ENCODE peak calls at places on chromosomes 12 and 14, in nine cellular contexts. One of them, this sample, is unnamed.
A peak's percentile ranks its signal among the peaks of the same experiment; 100 is the strongest.

GRCh38 chr12:53190108-53190729 is 9.5 kb upstream of the CSAD start:
- DNase-seq in HepG2: peak; percentile 49
- DNase-seq in ovary: peak; percentile 77
- DNase-seq in tibial nerve: peak; percentile 50
- DNase-seq in uterus: peak; percentile 69
- DNase-seq in IMR-90: peak; percentile 59
- DNase-seq in testis: peak; percentile 52
- DNase-seq in adrenal gland: peak; percentile 72
- DNase-seq in lower leg skin: peak; percentile 86
- DNase-seq in this sample: peak; percentile 47

GRCh38 chr12:14776236-14776959 is 26.9 kb downstream of the WBP11 start:
- DNase-seq in HepG2: no peak
- DNase-seq in ovary: no peak
- DNase-seq in tibial nerve: no peak
- DNase-seq in uterus: no peak
- DNase-seq in IMR-90: peak; percentile 29
- DNase-seq in testis: no peak
- DNase-seq in adrenal gland: no peak
- DNase-seq in lower leg skin: no peak
- DNase-seq in this sample: peak; percentile 42

GRCh38 chr12:76866146-76866545 is 12.7 kb downstream of the CSRP2 start:
- DNase-seq in HepG2: no peak
- DNase-seq in ovary: no peak
- DNase-seq in tibial nerve: no peak
- DNase-seq in uterus: no peak
- DNase-seq in IMR-90: no peak
- DNase-seq in testis: no peak
- DNase-seq in adrenal gland: no peak
- DNase-seq in lower leg skin: no peak
- DNase-seq in this sample: no peak

GRCh38 chr14:104680806-104681688 is 8.4 kb upstream of the INF2 start:
- DNase-seq in HepG2: peak; percentile 73
- DNase-seq in ovary: peak; percentile 37
- DNase-seq in tibial nerve: no peak
- DNase-seq in uterus: peak; percentile 47
- DNase-seq in IMR-90: peak; percentile 85
- DNase-seq in testis: peak; percentile 59
- DNase-seq in adrenal gland: peak; percentile 90
- DNase-seq in lower leg skin: peak; percentile 92
- DNase-seq in this sample: peak; percentile 53

GRCh38 chr12:118925407-118926202 is 55.7 kb upstream of the SRRM4 start:
- DNase-seq in HepG2: no peak
- DNase-seq in ovary: no peak
- DNase-seq in tibial nerve: peak; percentile 39
- DNase-seq in uterus: no peak
- DNase-seq in IMR-90: no peak
- DNase-seq in testis: no peak
- DNase-seq in adrenal gland: no peak
- DNase-seq in lower leg skin: no peak
- DNase-seq in this sample: no peak

GRCh38 chr14:21071225-21072041 is 1.3 kb downstream of the ARHGEF40 start:
- DNase-seq in HepG2: peak; percentile 56
- DNase-seq in ovary: peak; percentile 86
- DNase-seq in tibial nerve: peak; percentile 73
- DNase-seq in uterus: peak; percentile 88
- DNase-seq in IMR-90: peak; percentile 95
- DNase-seq in testis: peak; percentile 77
- DNase-seq in adrenal gland: peak; percentile 90
- DNase-seq in lower leg skin: peak; percentile 97
- DNase-seq in this sample: no peak

GRCh38 chr14:70640938-70641547 is 673 bp upstream of the TTC9 start:
- DNase-seq in HepG2: no peak
- DNase-seq in ovary: peak; percentile 34
- DNase-seq in tibial nerve: no peak
- DNase-seq in uterus: peak; percentile 14
- DNase-seq in IMR-90: peak; percentile 58
- DNase-seq in testis: peak; percentile 53
- DNase-seq in adrenal gland: peak; percentile 33
- DNase-seq in lower leg skin: no peak
- DNase-seq in this sample: no peak

GRCh38 chr12:30753233-30753632 is 1.5 kb downstream of the CAPRIN2 start:
- DNase-seq in HepG2: peak; percentile 56
- DNase-seq in ovary: no peak
- DNase-seq in tibial nerve: no peak
- DNase-seq in uterus: no peak
- DNase-seq in IMR-90: peak; percentile 39
- DNase-seq in testis: no peak
- DNase-seq in adrenal gland: no peak
- DNase-seq in lower leg skin: no peak
- DNase-seq in this sample: peak; percentile 65

GRCh38 chr14:97776890-97777564 is 979.8 kb downstream of the VRK1 start:
- DNase-seq in HepG2: no peak
- DNase-seq in ovary: no peak
- DNase-seq in tibial nerve: no peak
- DNase-seq in uterus: no peak
- DNase-seq in IMR-90: no peak
- DNase-seq in testis: no peak
- DNase-seq in adrenal gland: no peak
- DNase-seq in lower leg skin: no peak
- DNase-seq in this sample: no peak

DNA sequence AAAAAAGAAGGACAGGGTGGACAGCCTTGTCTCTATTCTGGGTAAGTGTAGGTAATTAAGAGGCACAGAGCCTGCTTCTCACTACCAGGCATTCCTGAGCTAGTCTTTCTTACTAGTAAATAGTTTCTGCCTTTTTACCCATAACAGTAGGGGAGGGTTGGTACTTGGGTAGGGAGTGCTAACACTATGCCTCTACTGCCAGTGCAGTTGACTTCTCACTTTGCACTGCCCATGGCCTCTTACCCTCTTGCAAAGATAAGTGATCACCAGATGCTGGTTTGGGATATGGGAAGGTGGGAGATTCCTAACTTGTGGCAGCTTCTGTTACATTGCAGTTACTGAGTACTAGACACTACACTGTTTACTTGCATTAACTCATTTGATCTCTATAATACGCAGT is 11.6 kb downstream of the AHSA1 start:
- DNase-seq in HepG2: no peak
- DNase-seq in ovary: no peak
- DNase-seq in tibial nerve: no peak
- DNase-seq in uterus: no peak
- DNase-seq in IMR-90: no peak
- DNase-seq in testis: no peak
- DNase-seq in adrenal gland: no peak
- DNase-seq in lower leg skin: peak; percentile 18
- DNase-seq in this sample: no peak
- TF ChIP-seq POLR2A in HepG2: no peak
- TF ChIP-seq POLR2A in ovary: no peak
- TF ChIP-seq POLR2A in tibial nerve: no peak
- TF ChIP-seq POLR2A in uterus: no peak
- TF ChIP-seq POLR2A in IMR-90: no peak
- TF ChIP-seq POLR2A in testis: no peak
- TF ChIP-seq POLR2A in adrenal gland: no peak
- TF ChIP-seq POLR2A in lower leg skin: no peak
- TF ChIP-seq POLR2A in this sample: no peak

GRCh38 chr12:104669057-104669770 is 212.5 kb downstream of the CHST11 start:
- DNase-seq in HepG2: no peak
- DNase-seq in ovary: peak; percentile 67
- DNase-seq in tibial nerve: no peak
- DNase-seq in uterus: peak; percentile 48
- DNase-seq in IMR-90: no peak
- DNase-seq in testis: peak; percentile 83
- DNase-seq in adrenal gland: peak; percentile 41
- DNase-seq in lower leg skin: no peak
- DNase-seq in this sample: peak; percentile 10
- TF ChIP-seq POLR2A in HepG2: no peak
- TF ChIP-seq POLR2A in ovary: no peak
- TF ChIP-seq POLR2A in tibial nerve: no peak
- TF ChIP-seq POLR2A in uterus: no peak
- TF ChIP-seq POLR2A in IMR-90: no peak
- TF ChIP-seq POLR2A in testis: no peak
- TF ChIP-seq POLR2A in adrenal gland: no peak
- TF ChIP-seq POLR2A in lower leg skin: no peak
- TF ChIP-seq POLR2A in this sample: no peak

DNA sequence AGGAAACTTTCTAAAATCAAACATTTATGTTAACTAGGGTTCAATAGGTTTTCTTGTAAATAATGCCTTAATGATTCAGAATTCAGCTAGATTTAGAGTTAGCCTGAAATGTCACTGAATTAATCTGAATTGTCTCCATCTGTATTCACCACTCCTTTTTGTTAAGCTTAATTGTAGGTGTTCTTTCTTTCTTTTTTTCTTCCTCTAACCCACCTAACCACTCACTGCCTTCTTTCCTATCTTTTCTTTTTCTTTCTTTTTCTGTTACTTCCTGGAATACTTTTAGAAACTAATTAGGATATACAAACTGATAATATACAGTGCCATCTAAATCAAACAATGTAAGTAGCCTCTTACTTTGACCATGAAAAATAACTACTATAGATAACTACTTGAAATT is 29.9 kb downstream of the G2E3 start:
- DNase-seq in HepG2: no peak
- DNase-seq in ovary: no peak
- DNase-seq in tibial nerve: no peak
- DNase-seq in uterus: no peak
- DNase-seq in IMR-90: no peak
- DNase-seq in testis: no peak
- DNase-seq in adrenal gland: no peak
- DNase-seq in lower leg skin: no peak
- DNase-seq in this sample: no peak
- TF ChIP-seq POLR2A in HepG2: no peak
- TF ChIP-seq POLR2A in ovary: no peak
- TF ChIP-seq POLR2A in tibial nerve: no peak
- TF ChIP-seq POLR2A in uterus: no peak
- TF ChIP-seq POLR2A in IMR-90: no peak
- TF ChIP-seq POLR2A in testis: no peak
- TF ChIP-seq POLR2A in adrenal gland: no peak
- TF ChIP-seq POLR2A in lower leg skin: no peak
- TF ChIP-seq POLR2A in this sample: no peak

GRCh38 chr14:77372304-77372841 is 4.5 kb downstream of the TMED8 start:
- DNase-seq in HepG2: peak; percentile 36
- DNase-seq in ovary: no peak
- DNase-seq in tibial nerve: no peak
- DNase-seq in uterus: no peak
- DNase-seq in IMR-90: peak; percentile 88
- DNase-seq in testis: no peak
- DNase-seq in adrenal gland: no peak
- DNase-seq in lower leg skin: no peak
- DNase-seq in this sample: no peak

GRCh38 chr14:77364146-77364545 is 12.7 kb downstream of the TMED8 start:
- DNase-seq in HepG2: no peak
- DNase-seq in ovary: no peak
- DNase-seq in tibial nerve: no peak
- DNase-seq in uterus: no peak
- DNase-seq in IMR-90: no peak
- DNase-seq in testis: no peak
- DNase-seq in adrenal gland: no peak
- DNase-seq in lower leg skin: no peak
- DNase-seq in this sample: no peak

DNA sequence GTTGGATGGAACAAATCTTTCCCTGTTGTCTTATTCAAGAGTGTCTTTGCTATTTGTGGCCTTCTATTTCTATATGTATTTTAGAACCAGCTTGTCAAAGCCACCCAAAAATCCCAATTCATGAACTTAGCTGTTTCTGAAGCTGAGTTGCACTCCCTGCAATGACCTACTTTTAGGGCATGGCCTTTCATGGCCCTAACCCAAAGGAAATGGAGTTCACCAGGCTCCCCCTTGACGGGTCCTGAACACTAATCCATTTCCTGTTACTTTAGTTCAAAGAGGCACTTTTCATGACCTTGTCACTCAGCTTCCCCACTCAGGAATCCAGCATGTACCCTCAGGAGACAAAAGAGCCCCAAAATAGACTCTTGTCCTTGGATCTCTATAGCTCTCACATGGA is 7.6 kb downstream of the TMED8 start:
- DNase-seq in HepG2: no peak
- DNase-seq in ovary: no peak
- DNase-seq in tibial nerve: no peak
- DNase-seq in uterus: no peak
- DNase-seq in IMR-90: no peak
- DNase-seq in testis: no peak
- DNase-seq in adrenal gland: no peak
- DNase-seq in lower leg skin: no peak
- DNase-seq in this sample: no peak
- TF ChIP-seq POLR2A in HepG2: no peak
- TF ChIP-seq POLR2A in ovary: no peak
- TF ChIP-seq POLR2A in tibial nerve: no peak
- TF ChIP-seq POLR2A in uterus: no peak
- TF ChIP-seq POLR2A in IMR-90: no peak
- TF ChIP-seq POLR2A in testis: no peak
- TF ChIP-seq POLR2A in adrenal gland: no peak
- TF ChIP-seq POLR2A in lower leg skin: no peak
- TF ChIP-seq POLR2A in this sample: no peak

GRCh38 chr12:63752283-63752682 is 27.4 kb upstream of the RXYLT1 start:
- DNase-seq in HepG2: no peak
- DNase-seq in ovary: no peak
- DNase-seq in tibial nerve: no peak
- DNase-seq in uterus: no peak
- DNase-seq in IMR-90: no peak
- DNase-seq in testis: no peak
- DNase-seq in adrenal gland: no peak
- DNase-seq in lower leg skin: no peak
- DNase-seq in this sample: no peak
- TF ChIP-seq POLR2A in HepG2: no peak
- TF ChIP-seq POLR2A in ovary: no peak
- TF ChIP-seq POLR2A in tibial nerve: no peak
- TF ChIP-seq POLR2A in uterus: no peak
- TF ChIP-seq POLR2A in IMR-90: no peak
- TF ChIP-seq POLR2A in testis: no peak
- TF ChIP-seq POLR2A in adrenal gland: no peak
- TF ChIP-seq POLR2A in lower leg skin: no peak
- TF ChIP-seq POLR2A in this sample: no peak

GRCh38 chr12:56104815-56105476 is 587 bp downstream of the PA2G4 start:
- DNase-seq in HepG2: no peak
- DNase-seq in ovary: no peak
- DNase-seq in tibial nerve: no peak
- DNase-seq in uterus: no peak
- DNase-seq in IMR-90: no peak
- DNase-seq in testis: no peak
- DNase-seq in adrenal gland: no peak
- DNase-seq in lower leg skin: no peak
- DNase-seq in this sample: peak; percentile 71

GRCh38 chr12:56105503-56105902 is 1.1 kb downstream of the PA2G4 start:
- DNase-seq in HepG2: no peak
- DNase-seq in ovary: no peak
- DNase-seq in tibial nerve: no peak
- DNase-seq in uterus: no peak
- DNase-seq in IMR-90: no peak
- DNase-seq in testis: no peak
- DNase-seq in adrenal gland: no peak
- DNase-seq in lower leg skin: no peak
- DNase-seq in this sample: peak; percentile 45

GRCh38 chr12:56103823-56104108 is 593 bp upstream of the PA2G4 start:
- DNase-seq in HepG2: peak; percentile 24
- DNase-seq in ovary: no peak
- DNase-seq in tibial nerve: no peak
- DNase-seq in uterus: no peak
- DNase-seq in IMR-90: no peak
- DNase-seq in testis: no peak
- DNase-seq in adrenal gland: no peak
- DNase-seq in lower leg skin: no peak
- DNase-seq in this sample: no peak

GRCh38 chr12:56103066-56103711 is 1.2 kb upstream of the PA2G4 start:
- DNase-seq in HepG2: no peak
- DNase-seq in ovary: no peak
- DNase-seq in tibial nerve: no peak
- DNase-seq in uterus: no peak
- DNase-seq in IMR-90: no peak
- DNase-seq in testis: no peak
- DNase-seq in adrenal gland: no peak
- DNase-seq in lower leg skin: no peak
- DNase-seq in this sample: no peak

GRCh38 chr12:56104109-56104814 is at the start of gene PA2G4:
- DNase-seq in HepG2: peak; percentile 97
- DNase-seq in ovary: peak; percentile 98
- DNase-seq in tibial nerve: peak; percentile 93
- DNase-seq in uterus: peak; percentile 98
- DNase-seq in IMR-90: peak; percentile 98
- DNase-seq in testis: peak; percentile 99
- DNase-seq in adrenal gland: peak; percentile 99
- DNase-seq in lower leg skin: peak; percentile 99
- DNase-seq in this sample: peak; percentile 97
- TF ChIP-seq POLR2A in HepG2: peak; percentile 91
- TF ChIP-seq POLR2A in ovary: peak; percentile 82
- TF ChIP-seq POLR2A in tibial nerve: peak; percentile 84
- TF ChIP-seq POLR2A in uterus: peak; percentile 84
- TF ChIP-seq POLR2A in IMR-90: peak; percentile 70
- TF ChIP-seq POLR2A in testis: peak; percentile 47
- TF ChIP-seq POLR2A in adrenal gland: peak; percentile 87
- TF ChIP-seq POLR2A in lower leg skin: no peak
- TF ChIP-seq POLR2A in this sample: peak; percentile 81

This sample was measured in erythroblast.